ENCODE peak calls at places on chromosomes 7 and 10, in seven cellular contexts. D is WERI-Rb-1, H is Panc1, X is endothelial cell, A is cardiac fibroblast, P is psoas muscle, Y is H1. B is an unnamed sample.

GRCh38 chr7:111883241-111883640 is 320.9 kb upstream of the IMMP2L start:
- DNase-seq in X (no peak), A (no peak), H (no peak), Y (no peak), D (no peak), P (no peak), B (no peak)

GRCh38 chr10:11024596-11024995 is 6.9 kb downstream of the CELF2 start:
- DNase-seq in X (no peak), H (no peak), P (no peak), D (no peak), Y (no peak), A (peak), B (no peak)

GRCh38 chr7:1705339-1705738 is 35.3 kb downstream of the ELFN1 start:
- DNase-seq in P (no peak), Y (no peak), D (peak), A (no peak), X (no peak), H (no peak), B (no peak)

GRCh38 chr10:14009315-14010082 is 321.2 kb downstream of the FRMD4A start:
- DNase-seq in X (no peak), A (peak), Y (no peak), H (no peak), D (no peak), P (no peak), B (peak)

GRCh38 chr10:52952391-52953079 is 180.0 kb upstream of the MBL2 start:
- DNase-seq in D (no peak), H (no peak), X (no peak), A (no peak), Y (no peak), P (no peak), B (no peak)

GRCh38 chr10:74599676-74600075 is 226.7 kb upstream of the KAT6B start:
- DNase-seq in H (no peak), Y (no peak), X (no peak), D (no peak), P (no peak), A (no peak), B (no peak)

GRCh38 chr10:79442171-79443040 is 3.0 kb downstream of the ZCCHC24 start:
- DNase-seq in H (no peak), P (no peak), Y (no peak), X (no peak), A (no peak), D (peak), B (no peak)

GRCh38 chr10:44295619-44296222 is 89.2 kb downstream of the CXCL12 start:
- DNase-seq in Y (no peak), A (peak), D (no peak), P (no peak), H (no peak), X (no peak), B (no peak)

GRCh38 chr10:49653530-49653929 is 25.9 kb upstream of the C10orf53 start:
- DNase-seq in P (no peak), D (no peak), X (no peak), A (no peak), H (no peak), Y (no peak), B (no peak)

GRCh38 chr7:94417261-94417660 is 22.6 kb downstream of the COL1A2 start:
- DNase-seq in D (no peak), Y (no peak), X (no peak), P (no peak), A (peak), H (no peak), B (no peak)

GRCh38 chr10:7400068-7400824 is 10.6 kb downstream of the SFMBT2 start:
- DNase-seq in H (no peak), P (no peak), A (no peak), D (no peak), X (no peak), Y (no peak), B (no peak)

GRCh38 chr10:98611432-98611831 is 164.7 kb upstream of the HPS1 start:
- DNase-seq in Y (no peak), X (no peak), A (no peak), P (no peak), H (no peak), D (no peak), B (no peak)

GRCh38 chr10:106515206-106515790 is 649.2 kb downstream of the SORCS1 start:
- DNase-seq in P (no peak), Y (no peak), H (no peak), D (no peak), X (no peak), A (no peak), B (no peak)

GRCh38 chr10:62454696-62455451 is 80.7 kb downstream of the ZNF365 start:
- DNase-seq in A (peak), X (no peak), H (no peak), P (peak), D (no peak), Y (no peak), B (no peak)

GRCh38 chr10:117168135-117168674 is 29.1 kb upstream of the KCNK18 start:
- DNase-seq in Y (no peak), H (no peak), P (peak), A (peak), X (peak), D (peak), B (peak)

GRCh38 chr7:129492406-129492805 is 9.9 kb upstream of the SMKR1 start:
- DNase-seq in X (no peak), P (no peak), Y (no peak), H (no peak), A (peak), D (no peak), B (no peak)

GRCh38 chr7:50379082-50379481 is 71.1 kb downstream of the FIGNL1 start:
- DNase-seq in H (no peak), X (no peak), A (no peak), P (no peak), D (peak), Y (peak), B (no peak)

GRCh38 chr7:142914121-142914520 is 19.4 kb downstream of the TRPV5 start:
- DNase-seq in Y (no peak), A (no peak), P (no peak), D (no peak), H (no peak), X (no peak), B (no peak)

GRCh38 chr7:142915315-142915714 is 18.2 kb downstream of the TRPV5 start:
- DNase-seq in P (no peak), D (no peak), X (no peak), Y (no peak), A (no peak), H (no peak), B (no peak)

GRCh38 chr7:142916508-142916907 is 17.0 kb downstream of the TRPV5 start:
- DNase-seq in D (no peak), H (no peak), A (no peak), P (no peak), X (no peak), Y (no peak), B (no peak)

GRCh38 chr7:142909921-142910521 is 23.5 kb downstream of the TRPV5 start:
- DNase-seq in A (no peak), X (no peak), H (no peak), D (no peak), Y (no peak), P (no peak), B (no peak)

DNA sequence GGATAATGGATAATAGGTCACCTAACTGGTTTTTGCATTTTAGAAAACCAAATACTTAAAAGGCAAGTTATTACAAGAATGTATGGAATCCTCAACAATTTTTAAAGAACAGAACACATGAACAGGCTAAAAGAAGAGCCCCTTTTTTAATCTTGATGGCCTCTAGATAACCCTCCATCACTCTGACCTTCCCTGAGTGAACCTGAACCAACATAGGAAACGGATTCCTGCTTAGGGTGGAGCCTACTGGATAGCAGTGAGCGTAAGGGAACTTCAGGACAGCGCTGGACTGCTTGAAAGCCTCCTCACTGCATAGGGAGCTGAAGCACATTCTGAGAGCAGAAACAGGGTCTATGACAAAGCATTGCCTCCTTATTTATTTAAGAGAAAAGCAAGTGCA is 20.5 kb downstream of the TRPV5 start:
- DNase-seq in X (no peak), A (no peak), P (no peak), Y (no peak), D (no peak), H (no peak), B (no peak)
- TF ChIP-seq CTCF in X (no peak), A (no peak), P (no peak), Y (no peak), D (no peak), H (no peak), B (no peak)

GRCh38 chr10:96413151-96413787 is 54.5 kb upstream of the OPALIN start:
- DNase-seq in A (no peak), D (peak), P (peak), Y (no peak), H (no peak), X (peak), B (no peak)
- TF ChIP-seq CTCF in A (no peak), D (peak), P (peak), Y (peak), H (no peak), X (peak), B (peak)

GRCh38 chr7:24882989-24883631 is 96.9 kb downstream of the OSBPL3 start:
- DNase-seq in A (peak), P (peak), D (no peak), X (no peak), H (no peak), Y (no peak), B (no peak)

GRCh38 chr7:24879281-24879680 is 100.7 kb downstream of the OSBPL3 start:
- DNase-seq in D (no peak), A (peak), X (no peak), P (no peak), Y (no peak), H (no peak), B (no peak)

GRCh38 chr7:24880886-24881285 is 99.1 kb downstream of the OSBPL3 start:
- DNase-seq in A (no peak), H (no peak), Y (no peak), X (no peak), D (no peak), P (no peak), B (no peak)

GRCh38 chr7:24883632-24884013 is 96.4 kb downstream of the OSBPL3 start:
- DNase-seq in P (no peak), X (no peak), A (peak), Y (no peak), H (no peak), D (no peak), B (no peak)

GRCh38 chr7:24881622-24882021 is 98.4 kb downstream of the OSBPL3 start:
- DNase-seq in P (no peak), D (no peak), X (peak), A (no peak), H (no peak), Y (no peak), B (no peak)
- TF ChIP-seq CTCF in P (no peak), D (peak), X (no peak), A (no peak), H (peak), Y (peak), B (no peak)

DNA sequence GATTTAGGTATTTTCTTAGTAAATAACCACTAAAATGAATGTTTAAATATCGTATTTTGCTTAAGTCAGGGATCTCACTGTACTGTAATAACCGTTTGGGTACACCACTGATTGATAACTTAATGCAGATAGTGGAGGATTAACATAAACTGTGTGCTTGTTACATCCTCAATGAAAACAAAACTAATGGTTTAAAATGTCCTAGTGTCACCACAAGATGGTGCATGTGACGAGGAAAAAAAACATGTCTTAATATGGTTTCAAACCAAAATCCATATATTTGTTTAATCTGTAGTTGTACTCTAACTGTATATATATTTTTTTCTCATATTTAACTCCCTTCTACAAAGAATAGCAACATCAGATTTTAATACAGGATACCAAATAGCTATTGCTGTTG is 19.2 kb downstream of the ARMC10 start:
- DNase-seq in H (no peak), D (no peak), P (no peak), X (no peak), Y (no peak), A (peak), B (no peak)
- TF ChIP-seq CTCF in H (no peak), D (no peak), P (no peak), X (no peak), Y (no peak), A (peak), B (no peak)

GRCh38 chr10:27485986-27486385 is 18.1 kb upstream of the RAB18 start:
- DNase-seq in X (no peak), H (no peak), D (no peak), P (no peak), A (no peak), Y (no peak), B (no peak)
- TF ChIP-seq CTCF in X (no peak), H (no peak), D (no peak), P (no peak), A (no peak), Y (no peak), B (no peak)

B was measured in GM20000.